ENCODE peak calls at places on chromosomes 12 and 14, in six cellular contexts. W is astrocyte, C is left lung, K is HFFc6, J is upper lobe of right lung, Q is uterus. B is an unnamed sample.

GRCh38 chr12:29216797-29217583 is 67.9 kb downstream of the FAR2 start:
- DNase-seq in W (peak), C (no peak), K (no peak), J (no peak), Q (no peak), B (no peak)

GRCh38 chr14:90300649-90301048 is 31.1 kb downstream of the NRDE2 start:
- DNase-seq in W (no peak), C (no peak), K (no peak), J (no peak), Q (no peak), B (no peak)

GRCh38 chr12:130739571-130739970 is 23.5 kb upstream of the RIMBP2 start:
- DNase-seq in W (no peak), C (no peak), K (no peak), J (no peak), Q (no peak), B (no peak)

GRCh38 chr14:88189040-88189839 is 133.8 kb downstream of the KCNK10 start:
- DNase-seq in W (peak), C (peak), K (peak), J (no peak), Q (peak), B (peak)

GRCh38 chr12:97223419-97223818 is 239.2 kb upstream of the RMST start:
- DNase-seq in W (no peak), C (no peak), K (no peak), J (no peak), Q (no peak), B (no peak)

GRCh38 chr14:36647827-36648753 is 13.6 kb upstream of the PAX9 start:
- DNase-seq in W (peak), C (no peak), K (no peak), J (peak), Q (no peak), B (peak)

GRCh38 chr12:50105913-50106450 is 2.2 kb downstream of the GPD1 start:
- DNase-seq in W (no peak), C (no peak), K (no peak), J (peak), Q (no peak), B (no peak)

GRCh38 chr14:96265387-96265786 is 9.4 kb downstream of the BDKRB1 start:
- DNase-seq in W (no peak), C (no peak), K (no peak), J (no peak), Q (no peak), B (no peak)

GRCh38 chr12:5912437-5913334 is 32.4 kb downstream of the ANO2 start:
- DNase-seq in W (no peak), C (no peak), K (no peak), J (peak), Q (no peak), B (no peak)

GRCh38 chr12:127685476-127686234 is 581.3 kb upstream of the TMEM132C start:
- DNase-seq in W (no peak), C (no peak), K (no peak), J (no peak), Q (no peak), B (no peak)

GRCh38 chr14:98704441-98704840 is 567.6 kb downstream of the BCL11B start:
- DNase-seq in W (no peak), C (no peak), K (no peak), J (no peak), Q (no peak), B (no peak)

GRCh38 chr12:125143491-125143890 is 78.3 kb downstream of the AACS start:
- DNase-seq in W (peak), C (no peak), K (peak), J (no peak), Q (no peak), B (no peak)

GRCh38 chr14:58639842-58640484 is 2.2 kb downstream of the DACT1 start:
- DNase-seq in W (peak), C (no peak), K (peak), J (no peak), Q (no peak), B (no peak)

GRCh38 chr14:58638231-58639205 is 756 bp downstream of the DACT1 start:
- DNase-seq in W (peak), C (peak), K (peak), J (peak), Q (peak), B (peak)

GRCh38 chr14:58637040-58637390 is 747 bp upstream of the DACT1 start:
- DNase-seq in W (peak), C (peak), K (peak), J (peak), Q (peak), B (no peak)

GRCh38 chr14:58636129-58636528 is 1.6 kb upstream of the DACT1 start:
- DNase-seq in W (no peak), C (no peak), K (no peak), J (no peak), Q (no peak), B (no peak)

GRCh38 chr14:58637391-58638230 is at the start of gene DACT1:
- DNase-seq in W (peak), C (peak), K (peak), J (peak), Q (peak), B (peak)
- TF ChIP-seq CTCF in W (no peak), C (no peak), K (no peak), J (no peak), Q (no peak), B (no peak)

GRCh38 chr12:101775814-101776213 is 36.6 kb upstream of the SYCP3 start:
- DNase-seq in W (no peak), C (no peak), K (no peak), J (no peak), Q (no peak), B (no peak)

GRCh38 chr12:101768781-101769180 is 29.5 kb upstream of the SYCP3 start:
- DNase-seq in W (no peak), C (no peak), K (no peak), J (no peak), Q (no peak), B (no peak)

GRCh38 chr12:101773560-101774206 is 34.4 kb upstream of the SYCP3 start:
- DNase-seq in W (peak), C (peak), K (peak), J (no peak), Q (peak), B (no peak)

GRCh38 chr12:101769865-101770264 is 30.6 kb upstream of the SYCP3 start:
- DNase-seq in W (no peak), C (no peak), K (no peak), J (no peak), Q (no peak), B (no peak)

DNA sequence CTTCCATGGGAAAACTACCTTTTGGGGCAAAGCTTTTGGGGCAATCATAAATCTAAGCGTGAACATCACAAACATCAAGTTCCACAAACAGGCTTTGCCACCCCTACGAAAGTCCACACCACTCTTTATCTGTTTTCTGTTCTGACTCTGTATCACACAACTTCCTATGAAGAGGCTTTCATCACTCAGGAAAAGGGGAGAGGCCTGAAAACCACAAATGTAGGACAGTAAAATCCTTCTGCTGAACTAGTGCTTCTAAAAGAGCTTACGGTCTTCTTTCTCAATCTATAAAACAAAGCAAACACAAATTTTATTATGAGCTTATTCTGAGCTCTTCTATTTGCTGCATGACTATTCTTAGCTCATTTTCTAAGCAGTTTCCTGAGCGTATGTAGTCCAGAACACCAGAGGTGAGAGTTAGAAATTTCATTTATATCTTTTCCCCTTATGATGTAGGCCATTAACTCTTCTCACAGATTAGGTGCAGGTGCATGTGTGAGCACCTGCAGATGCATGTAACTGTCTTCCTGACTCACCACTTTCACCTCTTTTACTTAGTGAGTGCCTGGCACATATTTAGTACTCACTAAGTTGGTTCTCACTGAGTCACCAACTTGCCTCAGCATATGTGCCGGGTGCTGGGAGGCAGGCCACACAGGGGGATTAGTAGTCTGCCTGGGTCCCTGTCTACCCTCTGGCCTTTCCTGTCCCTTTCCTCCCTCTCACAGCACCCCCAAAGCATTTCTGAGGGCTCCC is 32.9 kb upstream of the SYCP3 start:
- DNase-seq in W (no peak), C (no peak), K (no peak), J (no peak), Q (no peak), B (no peak)
- TF ChIP-seq CTCF in W (no peak), C (no peak), K (no peak), J (no peak), Q (no peak), B (no peak)

GRCh38 chr12:19970826-19971225 is 397.5 kb upstream of the PDE3A start:
- DNase-seq in W (peak), C (no peak), K (no peak), J (no peak), Q (no peak), B (no peak)

GRCh38 chr12:19971881-19972280 is 396.5 kb upstream of the PDE3A start:
- DNase-seq in W (no peak), C (no peak), K (no peak), J (no peak), Q (no peak), B (no peak)

GRCh38 chr12:19970116-19970515 is 398.2 kb upstream of the PDE3A start:
- DNase-seq in W (peak), C (no peak), K (peak), J (no peak), Q (no peak), B (no peak)

GRCh38 chr12:19972325-19973288 is 395.7 kb upstream of the PDE3A start:
- DNase-seq in W (peak), C (no peak), K (no peak), J (no peak), Q (no peak), B (no peak)

GRCh38 chr12:19971396-19971802 is 396.9 kb upstream of the PDE3A start:
- DNase-seq in W (peak), C (no peak), K (no peak), J (no peak), Q (no peak), B (no peak)
- TF ChIP-seq CTCF in W (no peak), C (no peak), K (no peak), J (no peak), Q (no peak), B (no peak)

GRCh38 chr12:4490973-4491372 is 45.4 kb upstream of the FGF6 start:
- DNase-seq in W (no peak), C (no peak), K (no peak), J (no peak), Q (no peak), B (no peak)

GRCh38 chr12:4499186-4499585 is 39.5 kb upstream of the RAD51AP1 start:
- DNase-seq in W (no peak), C (no peak), K (no peak), J (no peak), Q (no peak), B (no peak)

DNA sequence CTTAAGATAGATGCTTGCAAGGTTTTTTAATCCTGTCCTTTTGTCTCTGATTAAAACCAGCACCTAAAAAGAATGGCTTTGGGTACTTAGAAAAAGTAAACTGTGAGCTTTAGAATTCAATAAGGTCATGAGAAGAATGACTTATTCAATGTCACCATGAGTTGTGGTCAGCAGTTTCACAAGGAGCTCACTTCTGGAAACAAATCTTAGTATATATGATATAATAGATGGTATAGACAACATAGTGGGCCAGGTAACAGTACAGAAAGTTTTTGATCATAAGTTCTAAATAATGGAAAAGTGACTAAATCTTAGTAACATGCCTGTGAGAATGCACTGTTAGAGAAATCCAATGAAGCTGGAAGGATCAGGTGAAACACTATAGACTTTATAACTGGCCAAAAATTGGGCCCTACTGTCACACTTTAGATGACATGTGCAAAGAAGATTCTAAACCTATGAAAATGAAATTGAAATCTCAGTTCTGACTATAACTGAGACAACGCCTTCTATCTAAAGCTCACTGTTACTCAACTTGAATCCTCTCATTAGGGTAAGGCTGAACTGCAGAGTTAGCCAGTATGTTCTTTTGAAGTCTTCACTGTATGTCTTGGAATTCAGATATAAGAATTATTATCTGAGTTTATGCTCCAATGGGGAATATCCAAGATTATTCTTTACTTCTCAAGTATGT is 42.4 kb upstream of the RAD51AP1 start:
- DNase-seq in W (no peak), C (no peak), K (no peak), J (no peak), Q (no peak), B (no peak)
- TF ChIP-seq CTCF in W (no peak), C (no peak), K (no peak), J (no peak), Q (no peak), B (no peak)

DNA sequence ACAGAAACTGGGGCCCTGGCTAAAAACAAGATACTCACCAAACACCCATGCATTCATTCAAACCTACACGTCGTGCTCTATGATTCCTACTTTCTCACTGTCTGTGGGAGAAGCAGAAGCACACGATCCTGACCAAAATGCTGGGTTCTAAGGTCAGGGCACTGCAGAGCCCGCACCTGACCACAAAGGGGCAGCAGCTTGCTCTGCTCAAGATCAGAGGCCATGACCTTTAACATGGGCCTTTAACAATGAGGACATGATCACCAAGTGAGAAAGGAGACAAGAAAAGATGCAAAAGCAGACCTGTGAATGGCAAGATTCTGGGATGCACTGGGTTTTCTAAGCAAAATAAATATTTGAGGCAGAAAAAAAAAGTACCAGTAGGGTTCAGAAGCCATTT is 40.1 kb upstream of the VPS33A start:
- DNase-seq in W (no peak), C (no peak), K (no peak), J (no peak), Q (no peak), B (no peak)
- TF ChIP-seq CTCF in W (no peak), C (no peak), K (no peak), J (no peak), Q (no peak), B (no peak)

B was measured in mesothelial cell of epicardium.